ENCODE peak calls at places on chromosomes 16 and 17, in four cellular contexts. N is breast epithelium, C is esophagus muscularis mucosa, J is heart left ventricle. D is an unnamed sample.

GRCh38 chr16:87483481-87483880 is 9.3 kb downstream of the ZCCHC14 start:
- DNase-seq in J (no peak), N (no peak), C (no peak), D (no peak)

GRCh38 chr16:74309789-74310781 is 13.5 kb downstream of the PSMD7 start:
- DNase-seq in C (no peak), J (no peak), N (no peak), D (peak; percentile 41)

GRCh38 chr16:88289549-88290344 is 93.0 kb upstream of the ZNF469 start:
- DNase-seq in C (no peak), J (no peak), N (no peak), D (no peak)

GRCh38 chr16:13811834-13812233 is 108.1 kb upstream of the ERCC4 start:
- DNase-seq in N (no peak), J (no peak), C (no peak), D (no peak)

GRCh38 chr17:70668276-70668937 is 499.1 kb downstream of the KCNJ2 start:
- DNase-seq in N (no peak), J (no peak), C (no peak), D (no peak)

GRCh38 chr16:3020604-3021448 is 658 bp downstream of the TNFRSF12A start:
- DNase-seq in N (peak; percentile 93), J (peak; percentile 85), C (peak; percentile 94), D (peak; percentile 95)

GRCh38 chr16:68885321-68885720 is 42.0 kb downstream of the TANGO6 start:
- DNase-seq in C (no peak), J (no peak), N (no peak), D (no peak)

GRCh38 chr16:59370717-59371116 is 636.6 kb upstream of the GOT2 start:
- DNase-seq in N (no peak), J (no peak), C (no peak), D (no peak)

GRCh38 chr17:45740553-45741330 is 43.4 kb upstream of the CRHR1 start:
- DNase-seq in C (no peak), J (peak; percentile 45), N (peak; percentile 38), D (peak; percentile 19)

GRCh38 chr17:17515921-17516295 is 19.7 kb upstream of the RASD1 start:
- DNase-seq in C (no peak), N (no peak), J (no peak), D (no peak)

GRCh38 chr17:60864674-60865080 is 187.0 kb downstream of the BCAS3 start:
- DNase-seq in J (no peak), C (no peak), N (no peak), D (no peak)

GRCh38 chr16:69112285-69113129 is 7.1 kb downstream of the HAS3 start:
- DNase-seq in C (no peak), N (no peak), J (no peak), D (peak; percentile 79)

GRCh38 chr16:67186550-67186950 is 2.8 kb upstream of the MATCAP1 start:
- DNase-seq in C (no peak), N (no peak), J (no peak), D (no peak)

GRCh38 chr17:48004973-48005372 is 32.6 kb downstream of the COPZ2 start:
- DNase-seq in J (no peak), N (no peak), C (no peak), D (no peak)

GRCh38 chr17:18254888-18255649 is 3.5 kb downstream of the FLII start:
- DNase-seq in N (no peak), J (no peak), C (no peak), D (no peak)

GRCh38 chr17:74768069-74768762 is 7.9 kb downstream of the NAT9 start:
- DNase-seq in J (peak; percentile 76), C (no peak), N (peak; percentile 82), D (peak; percentile 97)

GRCh38 chr17:69417545-69418483 is 3.3 kb downstream of the MAP2K6 start:
- DNase-seq in C (no peak), N (no peak), J (no peak), D (no peak)

GRCh38 chr16:13957197-13958078 is 37.5 kb downstream of the ERCC4 start:
- DNase-seq in N (no peak), C (no peak), J (peak; percentile 53), D (peak; percentile 60)

GRCh38 chr17:72284806-72285205 is 164.0 kb downstream of the SOX9 start:
- DNase-seq in C (no peak), N (no peak), J (no peak), D (no peak)

GRCh38 chr17:63647936-63648335 is 25.7 kb downstream of the MAP3K3 start:
- DNase-seq in J (no peak), C (no peak), N (no peak), D (no peak)

GRCh38 chr16:81711609-81712329 is 67.3 kb upstream of the PLCG2 start:
- DNase-seq in C (no peak), N (peak; percentile 69), J (no peak), D (peak; percentile 37)

GRCh38 chr17:48113201-48113676 is 5.7 kb downstream of the SNX11 start:
- DNase-seq in J (no peak), N (no peak), C (no peak), D (no peak)

GRCh38 chr17:72587773-72588511 is 467.1 kb downstream of the SOX9 start:
- DNase-seq in N (no peak), J (no peak), C (no peak), D (no peak)

GRCh38 chr17:32265192-32265895 is at the start of gene RHBDL3:
- DNase-seq in C (no peak), J (no peak), N (no peak), D (no peak)

GRCh38 chr17:78781339-78782304 is at the start of gene CYTH1:
- DNase-seq in C (no peak), N (peak; percentile 57), J (peak; percentile 49), D (peak; percentile 54)

GRCh38 chr16:4536391-4537106 is 2.0 kb downstream of the CDIP1 start:
- DNase-seq in J (no peak), N (no peak), C (no peak), D (no peak)
- H3K4me3 ChIP-seq in J (no peak overlapping the region), N (no peak overlapping the region), C (no peak overlapping the region), D (no peak overlapping the region)

DNA sequence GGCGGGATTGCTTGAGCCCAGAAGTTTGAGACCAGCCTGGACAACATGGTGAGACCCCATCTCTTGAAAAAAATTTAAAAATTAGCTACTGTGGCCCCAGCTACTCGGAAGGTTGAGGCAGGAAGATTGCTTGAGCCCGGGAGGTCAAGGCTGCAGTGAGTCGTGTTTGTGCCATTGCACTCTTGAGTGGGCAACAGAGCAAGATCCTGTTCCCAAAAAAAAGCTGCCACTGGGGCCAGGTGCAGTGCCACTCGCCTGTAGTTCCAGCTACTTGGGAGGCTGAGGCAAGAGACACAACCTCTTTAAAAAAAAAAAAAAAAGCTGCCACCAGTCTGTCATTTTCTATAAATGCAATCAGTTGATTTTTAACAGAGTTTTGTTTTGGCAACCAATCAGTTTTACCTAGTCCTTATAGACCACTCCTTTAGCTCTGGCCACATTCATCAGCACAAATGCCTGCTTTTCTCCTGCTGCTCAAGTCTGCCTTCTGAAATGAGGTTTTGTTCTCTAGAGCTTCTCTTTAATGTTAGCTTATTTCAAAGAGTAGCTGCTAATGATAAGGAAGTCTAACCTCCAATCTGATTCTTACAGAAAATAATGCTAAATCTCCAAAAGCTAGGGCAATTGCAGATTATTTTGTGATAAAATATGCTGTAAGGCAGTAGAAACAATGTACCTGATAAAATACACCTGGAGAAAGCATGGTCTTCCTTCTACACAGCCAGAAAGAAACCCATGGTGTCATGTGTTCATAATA is 64.8 kb downstream of the TUBD1 start:
- DNase-seq in N (no peak), C (no peak), J (no peak), D (no peak)
- TF ChIP-seq POLR2A in N (no peak), C (no peak), J (no peak), D (no peak)

GRCh38 chr17:16083223-16083622 is 83.6 kb downstream of the TTC19 start:
- DNase-seq in J (no peak), C (no peak), N (no peak), D (no peak)
- H3K36me3 ChIP-seq in J (peaks cover 75% of the 10 kb centered on the region), C (peaks cover 33% of the 10 kb centered on the region), N (no peaks in the 10 kb centered on the region), D (peaks cover 21% of the 10 kb centered on the region)

GRCh38 chr17:9897569-9897968 is 7.5 kb downstream of the RCVRN start:
- DNase-seq in J (no peak), N (no peak), C (no peak), D (no peak)
- H3K4me3 ChIP-seq in J (no peak overlapping the region), N (no peak overlapping the region), C (no peak overlapping the region), D (no peak overlapping the region)

GRCh38 chr17:81420769-81421462 is 25.7 kb downstream of the BAHCC1 start:
- DNase-seq in C (no peak), N (no peak), J (peak; percentile 62), D (peak; percentile 76)
- TF ChIP-seq POLR2A in C (peak; percentile 7), N (no peak), J (no peak), D (no peak)

DNA sequence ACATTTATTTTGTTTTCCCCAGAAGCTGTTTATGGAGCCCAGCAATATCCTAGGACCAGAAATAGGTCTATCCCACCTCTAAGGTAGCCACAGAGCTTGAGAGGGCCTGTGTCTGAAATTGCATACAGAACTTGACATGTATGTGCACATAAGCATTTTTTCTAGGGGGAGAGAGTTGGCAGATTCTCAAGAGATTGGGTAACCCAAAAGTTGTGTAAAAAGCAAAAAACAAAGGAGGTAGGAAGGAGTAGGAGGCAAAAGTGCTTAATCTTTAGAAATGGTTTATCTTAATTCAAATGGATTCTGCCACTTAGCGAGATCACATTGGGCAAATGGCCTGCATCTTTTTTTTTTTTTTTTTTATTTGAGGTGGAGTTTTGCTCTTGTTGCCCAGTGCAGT is 3.5 kb downstream of the PLK1 start:
- DNase-seq in N (no peak), J (no peak), C (no peak), D (no peak)
- H3K36me3 ChIP-seq in N (no peaks in the 10 kb centered on the region), J (peaks cover 52% of the 10 kb centered on the region), C (peaks cover 45% of the 10 kb centered on the region), D (no peaks in the 10 kb centered on the region)

DNA sequence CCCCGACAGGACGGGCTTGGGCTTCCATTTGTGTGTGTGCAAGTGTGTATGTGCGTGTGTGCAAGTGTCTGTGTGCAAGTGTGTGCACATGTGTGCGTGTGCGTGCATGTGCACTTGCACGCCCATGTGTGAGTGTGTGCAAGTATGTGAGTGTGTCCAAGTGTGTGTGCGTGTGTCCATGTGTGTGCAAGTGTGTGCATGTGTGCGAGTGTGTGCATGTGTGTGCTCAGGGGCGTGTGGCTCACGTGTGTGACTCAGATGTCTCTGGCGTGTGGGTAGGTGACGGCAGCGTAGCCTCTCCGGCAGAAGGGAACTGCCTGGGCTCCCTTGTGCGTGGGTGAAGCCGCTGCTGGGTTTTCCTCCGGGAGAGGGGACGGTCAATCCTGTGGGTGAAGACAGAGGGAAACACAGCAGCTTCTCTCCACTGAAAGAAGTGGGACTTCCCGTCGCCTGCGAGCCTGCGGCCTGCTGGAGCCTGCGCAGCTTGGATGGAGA is 23.1 kb upstream of the ITGAX start:
- DNase-seq in N (no peak), J (no peak), C (peak; percentile 24), D (no peak)
- H3K4me3 ChIP-seq in N (peak overlapping the region; percentile 65), J (no peak overlapping the region), C (peak overlapping the region; percentile 49), D (no peak overlapping the region)

D was measured in body of pancreas.